ENCODE peak calls at places on chromosomes 6 and 20, in eight cellular contexts. J is endothelial cell, Q is MG63, R is A172, C is mucosa of descending colon, K is ovary, G is activated T-cell treated with anti-CD3 and anti-CD28 coated beads for 1 hour, B is SJSA1. V is an unnamed sample.

GRCh38 chr6:157635388-157636244 is 187.4 kb upstream of the SNX9 start:
- DNase-seq in B (no peak), J (no peak), Q (no peak), K (peak), G (no peak), C (no peak), R (no peak), V (no peak)

GRCh38 chr6:146200136-146200708 is 171.4 kb downstream of the GRM1 start:
- DNase-seq in J (no peak), Q (peak), K (no peak), G (no peak), C (no peak), R (no peak), B (no peak), V (no peak)

GRCh38 chr6:25659633-25660368 is 7.8 kb downstream of the SCGN start:
- DNase-seq in G (no peak), J (no peak), C (no peak), K (no peak), R (no peak), Q (no peak), B (no peak), V (no peak)

GRCh38 chr6:148509152-148509571 is 166.5 kb downstream of the SASH1 start:
- DNase-seq in R (peak), G (no peak), J (no peak), B (peak), Q (no peak), C (no peak), K (no peak), V (no peak)

GRCh38 chr6:42148058-42148457 is 5.6 kb upstream of the C6orf132 start:
- DNase-seq in Q (no peak), R (no peak), J (no peak), G (no peak), K (no peak), B (no peak), C (no peak), V (no peak)

GRCh38 chr6:74657033-74657432 is 548.8 kb downstream of the COL12A1 start:
- DNase-seq in B (no peak), C (no peak), K (no peak), G (no peak), R (no peak), J (no peak), Q (peak), V (no peak)

GRCh38 chr6:110217255-110217654 is 37.0 kb downstream of the CDC40 start:
- DNase-seq in R (peak), Q (no peak), C (no peak), G (no peak), J (no peak), K (no peak), B (no peak), V (peak)

GRCh38 chr20:53914091-53914860 is 156.1 kb downstream of the BCAS1 start:
- DNase-seq in B (no peak), R (no peak), K (no peak), Q (no peak), G (no peak), J (no peak), C (no peak), V (no peak)

GRCh38 chr20:16368645-16369292 is 204.5 kb downstream of the KIF16B start:
- DNase-seq in Q (no peak), K (no peak), R (peak), J (no peak), G (no peak), B (no peak), C (no peak), V (peak)

GRCh38 chr20:43331911-43332310 is 125.8 kb upstream of the SRSF6 start:
- DNase-seq in G (no peak), B (no peak), R (no peak), J (no peak), K (no peak), Q (peak), C (no peak), V (no peak)

GRCh38 chr6:162778603-162779002 is 50.8 kb downstream of the PACRG start:
- DNase-seq in R (no peak), G (no peak), C (no peak), J (no peak), B (no peak), K (no peak), Q (no peak), V (no peak)